ENCODE peak calls at places on chromosomes 7 and 10, in six cellular contexts. F, P, Z, G, A and L are unnamed samples.

GRCh38 chr7:138239244-138239643 is 163.0 kb downstream of the AKR1D1 start:
- DNase-seq in F (peak; percentile 25), P (no peak), Z (no peak), G (no peak), A (peak; percentile 24), L (peak; percentile 72)

GRCh38 chr10:97880109-97880508 is 30.5 kb downstream of the GOLGA7B start:
- DNase-seq in F (no peak), P (no peak), Z (no peak), G (no peak), A (no peak), L (no peak)

GRCh38 chr10:79241990-79242619 is 105.2 kb upstream of the PPIF start:
- DNase-seq in F (peak; percentile 67), P (peak; percentile 73), Z (peak; percentile 67), G (peak; percentile 79), A (peak; percentile 57), L (peak; percentile 60)

GRCh38 chr10:77296534-77297369 is 340.9 kb downstream of the KCNMA1 start:
- DNase-seq in F (no peak), P (no peak), Z (no peak), G (no peak), A (no peak), L (no peak)

GRCh38 chr7:33044986-33045385 is 17.6 kb downstream of the NT5C3A start:
- DNase-seq in F (no peak), P (no peak), Z (no peak), G (no peak), A (no peak), L (no peak)

GRCh38 chr10:25417611-25418010 is 242.8 kb downstream of the GPR158 start:
- DNase-seq in F (no peak), P (no peak), Z (no peak), G (no peak), A (no peak), L (no peak)

GRCh38 chr7:74094224-74095095 is 10.9 kb downstream of the LIMK1 start:
- DNase-seq in F (peak; percentile 84), P (peak; percentile 18), Z (peak; percentile 95), G (peak; percentile 84), A (peak; percentile 73), L (peak; percentile 91)

GRCh38 chr7:2689951-2690705 is 2.1 kb downstream of the AMZ1 start:
- DNase-seq in F (no peak), P (no peak), Z (peak; percentile 53), G (no peak), A (no peak), L (no peak)

GRCh38 chr7:98252655-98253054 is 623 bp upstream of the TECPR1 start:
- DNase-seq in F (no peak), P (no peak), Z (peak; percentile 11), G (no peak), A (no peak), L (no peak)

GRCh38 chr7:77866791-77867190 is 68.2 kb downstream of the PHTF2 start:
- DNase-seq in F (no peak), P (no peak), Z (peak; percentile 87), G (peak; percentile 74), A (no peak), L (peak; percentile 40)

GRCh38 chr7:155962191-155962967 is 150.1 kb upstream of the SHH start:
- DNase-seq in F (no peak), P (no peak), Z (peak; percentile 77), G (peak; percentile 54), A (peak; percentile 70), L (peak; percentile 79)

GRCh38 chr10:133159950-133160812 is at the start of gene KNDC1:
- DNase-seq in F (peak; percentile 51), P (peak; percentile 52), Z (peak; percentile 17), G (peak; percentile 75), A (peak; percentile 33), L (peak; percentile 5)

GRCh38 chr7:25180946-25181345 is 47.3 kb downstream of the NPVF start:
- DNase-seq in F (no peak), P (no peak), Z (no peak), G (no peak), A (no peak), L (no peak)

GRCh38 chr7:127995157-127995865 is 35.9 kb downstream of the LRRC4 start:
- DNase-seq in F (peak; percentile 53), P (no peak), Z (peak; percentile 72), G (no peak), A (no peak), L (no peak)

DNA sequence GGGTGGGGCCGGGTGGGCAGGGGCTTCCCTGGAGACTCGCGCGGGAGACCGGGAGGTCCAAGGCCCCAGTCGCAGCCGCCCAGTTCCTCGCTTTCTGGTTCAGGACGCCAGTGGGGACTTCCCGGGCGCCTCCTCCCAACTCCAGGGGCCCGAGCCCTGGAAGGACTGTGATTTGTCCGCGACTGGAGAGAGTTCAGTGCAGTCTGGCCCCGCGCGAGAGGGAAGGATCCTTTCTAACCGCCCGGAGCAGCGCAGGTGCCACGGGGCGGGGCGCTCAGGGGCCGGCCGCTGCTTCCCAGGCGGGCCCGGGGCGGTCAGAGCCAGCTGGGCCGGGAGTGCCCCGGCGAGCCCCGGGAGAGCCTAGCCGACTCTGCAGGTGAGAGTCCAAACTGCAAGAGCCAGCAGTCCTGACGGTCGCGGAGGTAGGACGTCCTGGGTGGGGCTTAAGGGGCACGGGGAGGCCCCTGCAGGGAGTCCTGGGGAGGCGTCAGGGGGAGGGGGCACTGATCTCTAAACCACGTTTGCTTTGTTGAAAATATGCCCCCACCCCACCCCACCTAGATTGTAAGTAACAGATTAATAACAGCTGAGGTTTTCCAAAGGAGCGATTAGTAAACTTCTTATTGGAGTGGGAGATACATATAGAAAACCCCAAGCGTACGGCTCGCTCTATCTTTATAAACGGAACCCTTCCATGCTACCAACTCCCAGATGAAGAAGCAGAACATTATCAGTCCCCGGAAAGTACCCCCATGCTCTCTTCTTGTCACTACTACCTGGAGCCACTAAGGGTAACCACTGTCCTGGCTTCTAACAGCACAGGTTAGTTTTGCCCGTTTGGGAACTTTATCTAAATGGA is 8.2 kb downstream of the NKX2-3 start:
- DNase-seq in F (no peak), P (no peak), Z (no peak), G (peak; percentile 65), A (peak; percentile 57), L (peak; percentile 31)
- TF ChIP-seq CTCF in F (no peak), P (no peak), Z (no peak), G (no peak), A (no peak), L (no peak)

DNA sequence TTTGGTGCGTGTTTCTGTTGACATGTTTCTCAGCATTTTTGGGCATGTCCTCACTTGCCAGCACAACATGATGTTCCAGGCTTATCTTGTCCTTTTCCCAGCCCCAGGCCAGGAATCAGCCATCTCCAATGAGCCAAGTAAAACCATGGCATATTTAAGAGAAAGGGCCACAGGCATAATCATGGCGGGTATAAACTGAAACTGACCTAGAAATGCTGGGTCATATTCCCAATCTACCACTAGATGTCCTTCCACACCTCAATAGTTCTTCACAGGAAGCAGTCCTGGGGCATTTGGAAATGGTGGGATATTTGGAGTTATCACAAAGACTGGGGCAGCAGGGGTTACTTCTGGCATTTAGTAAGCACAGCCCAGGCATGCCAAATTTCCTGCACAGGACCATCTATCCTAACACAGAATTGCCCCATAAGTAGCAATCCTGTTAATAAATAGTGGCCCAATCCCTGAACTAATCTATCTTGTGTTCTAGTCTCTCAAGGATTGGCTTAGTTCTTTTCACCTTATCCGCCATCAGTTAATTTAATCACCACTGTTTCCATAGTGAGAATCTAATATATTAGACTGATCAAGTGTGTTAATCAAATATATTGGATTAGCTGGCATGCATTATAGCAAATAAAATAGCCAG is 101.6 kb downstream of the NPSR1 start:
- DNase-seq in F (no peak), P (peak; percentile 22), Z (peak; percentile 45), G (peak; percentile 47), A (peak; percentile 53), L (peak; percentile 58)
- TF ChIP-seq CTCF in F (peak; percentile 62), P (peak; percentile 66), Z (peak; percentile 57), G (peak; percentile 69), A (peak; percentile 82), L (peak; percentile 56)

DNA sequence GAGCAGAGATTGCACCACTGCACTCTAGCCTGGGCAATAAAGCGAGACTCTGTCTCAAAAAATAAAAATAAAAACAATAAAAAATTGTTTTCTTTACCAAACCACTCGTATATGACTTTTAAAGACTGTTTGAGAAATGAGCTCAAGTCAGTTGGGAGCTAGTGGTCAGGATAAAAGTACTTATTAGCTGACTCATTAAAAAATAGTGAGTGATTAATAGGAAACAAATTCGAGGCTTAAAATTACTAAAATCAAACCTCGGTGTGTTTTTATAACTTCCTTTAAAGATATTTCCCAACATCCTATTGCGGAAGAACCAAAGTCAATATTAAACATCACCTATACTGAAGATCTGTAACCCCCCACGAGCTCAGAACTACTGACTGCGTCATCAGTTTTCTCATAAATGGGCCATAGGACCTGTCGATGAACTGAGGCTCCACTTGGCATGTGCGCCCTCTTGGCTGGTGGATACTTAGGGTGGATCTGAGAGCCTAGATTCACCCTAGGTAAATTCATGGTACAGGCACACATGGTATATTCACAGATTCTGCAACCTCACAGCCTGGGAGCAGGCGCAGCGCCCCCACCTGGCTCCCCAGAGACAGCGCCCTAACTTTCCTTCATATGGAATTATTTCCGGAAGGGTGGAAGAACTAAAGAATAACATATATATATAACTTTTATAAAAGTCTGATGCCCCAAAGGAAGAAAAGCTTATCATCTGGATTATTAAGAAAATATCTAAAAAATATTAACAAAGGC is 9.2 kb downstream of the MKI67 start:
- DNase-seq in F (no peak), P (peak; percentile 31), Z (no peak), G (no peak), A (no peak), L (no peak)
- TF ChIP-seq CTCF in F (no peak), P (peak; percentile 57), Z (no peak), G (no peak), A (no peak), L (no peak)

GRCh38 chr7:81501220-81501619 is 268.6 kb downstream of the HGF start:
- DNase-seq in F (no peak), P (no peak), Z (peak; percentile 81), G (no peak), A (no peak), L (peak; percentile 17)
- TF ChIP-seq CTCF in F (no peak), P (no peak), Z (peak; percentile 73), G (peak; percentile 35), A (no peak), L (peak; percentile 16)

GRCh38 chr7:116290740-116291139 is 80.4 kb downstream of the TES start:
- DNase-seq in F (no peak), P (no peak), Z (no peak), G (no peak), A (no peak), L (no peak)
- TF ChIP-seq CTCF in F (no peak), P (no peak), Z (no peak), G (no peak), A (no peak), L (no peak)

DNA sequence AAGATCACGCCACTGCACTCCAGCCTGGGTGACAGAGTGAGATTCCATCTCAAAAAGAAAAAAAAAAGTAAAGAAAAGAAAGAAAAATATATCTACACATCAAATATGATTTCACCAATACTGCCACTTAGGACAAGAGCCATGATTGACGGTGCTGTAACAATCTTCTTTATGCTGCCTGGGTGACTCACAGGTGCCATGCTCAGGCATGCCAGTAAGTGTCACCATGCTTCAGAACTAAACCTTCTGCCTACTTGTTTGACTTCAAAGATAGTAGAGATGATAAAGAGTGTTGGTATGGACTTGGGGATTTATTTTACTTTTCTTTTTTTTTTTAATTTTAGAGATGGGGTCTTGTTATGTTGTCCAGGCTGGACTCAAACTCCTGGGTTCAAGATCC is 33.6 kb upstream of the DNMBP start:
- DNase-seq in F (peak; percentile 53), P (no peak), Z (no peak), G (peak; percentile 72), A (no peak), L (peak; percentile 79)
- TF ChIP-seq CTCF in F (no peak), P (no peak), Z (no peak), G (no peak), A (no peak), L (no peak)